ENCODE peak calls at places on chromosomes 16 and 17, in five cellular contexts. W is pancreas, F is A673, O is heart right ventricle, C is IMR-90. E is an unnamed sample.
A peak's percentile ranks its signal among the peaks of the same experiment; 100 is the strongest.

GRCh38 chr16:81866820-81867440 is 87.8 kb downstream of the PLCG2 start:
- DNase-seq in C (no peak), F (no peak), W (no peak), O (peak; percentile 43), E (peak; percentile 59)

GRCh38 chr16:23830276-23830675 is 5.5 kb upstream of the PRKCB start:
- DNase-seq in W (no peak), C (no peak), O (no peak), F (no peak), E (no peak)

GRCh38 chr17:55451758-55452468 is 30.3 kb upstream of the MMD start:
- DNase-seq in W (no peak), F (peak; percentile 63), C (peak; percentile 68), O (no peak), E (no peak)

GRCh38 chr17:7885357-7886226 is 3.0 kb upstream of the CHD3 start:
- DNase-seq in C (peak; percentile 14), O (peak; percentile 47), F (peak; percentile 51), W (peak; percentile 75), E (peak; percentile 59)

GRCh38 chr17:78125976-78126894 is 2.3 kb downstream of the TMC6 start:
- DNase-seq in F (no peak), W (peak; percentile 62), C (no peak), O (peak; percentile 68), E (no peak)

GRCh38 chr17:82658331-82658730 is 10.1 kb upstream of the WDR45B start:
- DNase-seq in W (peak; percentile 46), F (no peak), C (no peak), O (no peak), E (no peak)

GRCh38 chr17:15143524-15143923 is 121.6 kb downstream of the PMP22 start:
- DNase-seq in F (no peak), C (no peak), O (no peak), W (no peak), E (no peak)

GRCh38 chr16:69132424-69133252 is at the start of the genes CHTF8 and UTP4:
- DNase-seq in O (peak; percentile 87), C (peak; percentile 76), W (peak; percentile 93), F (peak; percentile 93), E (peak; percentile 87)

GRCh38 chr17:74484066-74484465 is 17.6 kb downstream of the CD300A start:
- DNase-seq in C (no peak), W (no peak), O (no peak), F (no peak), E (no peak)

GRCh38 chr17:7632492-7632894 is 2.6 kb downstream of the SHBG start:
- DNase-seq in C (peak; percentile 54), O (no peak), F (peak; percentile 58), W (no peak), E (no peak)

GRCh38 chr17:6544770-6545169 is 11.6 kb downstream of the PITPNM3 start:
- DNase-seq in W (no peak), C (no peak), F (no peak), O (no peak), E (no peak)

GRCh38 chr16:77551352-77551751 is 116.5 kb upstream of the ADAMTS18 start:
- DNase-seq in F (no peak), W (no peak), O (no peak), C (no peak), E (no peak)

GRCh38 chr17:61240851-61241468 is 158.7 kb upstream of the TBX2 start:
- DNase-seq in F (no peak), O (no peak), W (no peak), C (no peak), E (no peak)

GRCh38 chr17:67161573-67161972 is 83.4 kb downstream of the HELZ start:
- DNase-seq in W (no peak), O (no peak), C (no peak), F (no peak), E (no peak)

GRCh38 chr16:69796285-69797118 is 34.4 kb downstream of the WWP2 start:
- DNase-seq in W (peak; percentile 17), F (peak; percentile 85), O (no peak), C (peak; percentile 77), E (peak; percentile 38)

GRCh38 chr16:23248261-23249194 is 53.6 kb upstream of the SCNN1B start:
- DNase-seq in W (no peak), F (no peak), C (no peak), O (no peak), E (no peak)

GRCh38 chr16:56041556-56042140 is 149.6 kb upstream of the GNAO1 start:
- DNase-seq in W (no peak), C (no peak), F (peak; percentile 10), O (no peak), E (no peak)

GRCh38 chr16:51313204-51313603 is 162.1 kb upstream of the SALL1 start:
- DNase-seq in W (no peak), C (no peak), O (no peak), F (no peak), E (no peak)

GRCh38 chr16:70652322-70652721 is 6.0 kb downstream of the IL34 start:
- DNase-seq in C (no peak), O (no peak), W (no peak), F (no peak), E (no peak)

GRCh38 chr16:86982347-86982596 is 334.9 kb downstream of the C16orf95 start:
- DNase-seq in W (no peak), O (no peak), F (no peak), C (no peak), E (no peak)

GRCh38 chr17:58618336-58618735 is 73.5 kb downstream of the TEX14 start:
- DNase-seq in W (no peak), C (no peak), F (no peak), O (no peak), E (no peak)

GRCh38 chr17:81400154-81400938 is 5.1 kb downstream of the BAHCC1 start:
- DNase-seq in W (no peak), F (peak; percentile 92), C (peak; percentile 60), O (peak; percentile 62), E (no peak)

GRCh38 chr16:919658-920631 is 50.8 kb downstream of the LMF1 start:
- DNase-seq in C (peak; percentile 62), F (no peak), W (no peak), O (peak; percentile 37), E (no peak)

DNA sequence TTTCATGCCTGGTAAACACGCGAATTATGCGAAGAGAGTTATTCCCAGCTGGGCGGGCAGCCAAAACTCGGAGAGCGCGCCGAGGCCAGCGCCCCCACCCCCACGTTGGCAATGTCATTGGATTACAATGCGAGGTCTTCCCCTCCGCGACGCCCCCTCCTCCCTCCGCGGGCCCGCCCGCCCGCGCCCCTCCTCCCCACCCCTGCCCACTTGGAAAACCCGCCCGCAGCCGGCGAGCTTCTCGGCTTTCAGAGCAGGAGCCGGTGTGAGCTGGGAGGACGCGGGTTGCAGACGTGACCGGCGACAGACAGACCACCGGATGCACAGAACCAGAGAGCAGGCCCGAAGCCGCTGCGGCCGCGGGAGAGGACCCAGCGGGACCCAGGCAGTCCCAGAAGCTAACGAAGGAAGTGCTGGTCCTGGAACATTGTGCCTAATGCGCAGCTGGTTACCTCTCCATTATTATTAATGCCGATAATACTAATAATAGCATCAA is 4.0 kb downstream of the NOG start:
- DNase-seq in C (peak; percentile 26), F (no peak), W (peak; percentile 64), O (peak; percentile 16), E (no peak)
- H3K4me1 ChIP-seq in C (peaks cover 13% of the 10 kb centered on the region), F (peaks cover 27% of the 10 kb centered on the region), W (peaks cover 13% of the 10 kb centered on the region), O (peaks cover 38% of the 10 kb centered on the region), E (peaks cover 8% of the 10 kb centered on the region)

GRCh38 chr16:10518479-10519041 is 61.8 kb downstream of the EMP2 start:
- DNase-seq in O (no peak), F (no peak), W (no peak), C (no peak), E (no peak)
- H3K36me3 ChIP-seq in O (peaks cover 22% of the 10 kb centered on the region), F (no peaks in the 10 kb centered on the region), W (no peaks in the 10 kb centered on the region), C (no peaks in the 10 kb centered on the region), E (no peaks in the 10 kb centered on the region)

GRCh38 chr17:79919164-79919585 is 79.9 kb upstream of the CBX4 start:
- DNase-seq in F (no peak), W (peak; percentile 98), O (peak; percentile 89), C (no peak), E (peak; percentile 93)
- H3K4me3 ChIP-seq in F (no peak overlapping the region), W (no peak overlapping the region), O (no peak overlapping the region), C (no peak overlapping the region), E (no peak overlapping the region)

GRCh38 chr16:3009568-3010390 is 2.9 kb upstream of the CLDN9 start:
- DNase-seq in O (no peak), W (peak; percentile 72), F (no peak), C (peak; percentile 9), E (peak; percentile 79)
- H3K4me1 ChIP-seq in O (peaks cover 8% of the 10 kb centered on the region), W (peaks cover 41% of the 10 kb centered on the region), F (peaks cover 4% of the 10 kb centered on the region), C (peaks cover 3% of the 10 kb centered on the region), E (peaks cover 2% of the 10 kb centered on the region)

DNA sequence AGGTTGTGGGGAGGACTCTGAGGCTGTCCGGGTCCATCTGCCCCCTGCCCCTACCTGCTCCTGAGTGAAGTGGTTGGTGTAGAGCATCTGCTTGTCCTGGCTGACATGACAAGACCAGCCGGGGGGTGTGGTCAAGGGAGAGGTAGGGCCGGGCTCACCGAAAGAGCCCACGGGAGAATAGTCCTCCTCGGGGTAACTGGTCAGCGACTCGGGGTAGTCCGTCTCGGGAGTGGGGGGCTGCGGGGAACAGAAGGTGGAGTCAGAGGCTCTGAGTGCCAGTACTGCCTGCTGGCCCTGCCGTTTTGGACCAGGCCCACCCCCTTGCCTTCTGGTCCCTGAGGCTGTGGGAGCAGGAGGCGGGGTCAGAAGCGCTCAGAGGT is 27.8 kb downstream of the ARHGAP27 start:
- DNase-seq in O (no peak), W (peak; percentile 46), C (no peak), F (no peak), E (no peak)
- H3K36me3 ChIP-seq in O (peaks cover 62% of the 10 kb centered on the region), W (no peaks in the 10 kb centered on the region), C (no peaks in the 10 kb centered on the region), F (no peaks in the 10 kb centered on the region), E (no peaks in the 10 kb centered on the region)

DNA sequence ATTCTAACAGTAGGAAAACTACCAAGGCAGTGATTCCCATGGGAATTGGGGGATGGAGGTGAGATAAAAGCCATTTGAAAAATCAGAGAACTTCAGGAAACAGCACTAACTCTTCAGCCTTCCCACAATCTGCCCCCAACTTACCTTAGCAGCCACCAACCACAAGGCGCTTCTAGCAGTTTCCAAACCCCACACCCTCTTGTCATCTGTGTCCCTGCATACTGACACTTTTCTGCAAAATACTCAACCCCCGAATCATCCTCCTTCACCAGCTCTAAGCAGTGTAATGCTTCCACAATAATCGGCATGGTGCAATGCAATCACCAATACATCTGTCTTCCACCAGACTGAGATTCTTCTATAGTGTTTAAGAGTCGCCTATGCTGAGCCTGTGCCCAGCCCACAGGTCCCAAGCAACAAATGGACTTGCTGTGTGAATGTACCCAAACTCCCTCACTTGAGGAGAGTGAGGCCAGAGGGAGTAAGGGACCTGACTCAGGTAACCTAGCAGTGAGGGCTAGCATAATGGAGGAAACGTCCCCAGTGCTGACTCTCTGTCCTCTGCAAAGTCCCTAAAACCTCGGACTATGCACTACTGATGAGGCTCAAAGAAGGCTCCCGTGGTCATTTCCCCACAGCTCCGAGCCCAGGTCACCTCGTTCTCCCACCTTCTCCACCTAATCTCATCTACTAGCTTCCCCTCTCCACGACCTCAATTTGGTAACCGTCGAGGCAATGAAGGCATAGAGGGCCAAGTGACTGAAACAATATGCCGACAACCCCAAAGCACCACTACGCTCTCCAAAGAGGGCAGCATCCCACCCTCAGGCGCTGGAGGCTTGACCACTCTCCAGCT is 902 bp downstream of the DYNC1LI2 start:
- DNase-seq in F (no peak), O (no peak), W (no peak), C (no peak), E (no peak)
- H3K4me3 ChIP-seq in F (peak overlapping the region; percentile 99), O (peak overlapping the region; percentile 95), W (peak overlapping the region; percentile 97), C (peak overlapping the region; percentile 90), E (peak overlapping the region; percentile 91)